ENCODE peak calls at places on chromosomes 16 and 17, in ten cellular contexts. P, N, R, A, Z, M, F, L, H and O are unnamed samples.

GRCh38 chr16:64590516-64590915 is 531.3 kb downstream of the CDH11 start:
- DNase-seq in L (no peak), H (peak), F (no peak), M (no peak), R (no peak), N (no peak), Z (no peak), P (no peak), A (no peak), O (peak)

GRCh38 chr17:61409301-61410099 is 9.9 kb downstream of the TBX2 start:
- DNase-seq in A (peak), N (no peak), P (peak), F (peak), Z (no peak), R (no peak), M (peak), H (peak), L (peak), O (no peak)

GRCh38 chr17:77383613-77384608 is 243.1 kb downstream of the SEC14L1 start:
- DNase-seq in R (no peak), A (peak), P (peak), Z (peak), L (peak), F (peak), N (no peak), M (no peak), H (no peak), O (no peak)

GRCh38 chr17:47742319-47743181 is 9.5 kb downstream of the TBX21 start:
- DNase-seq in A (no peak), H (no peak), F (no peak), N (no peak), L (no peak), Z (peak), R (no peak), M (no peak), P (no peak), O (no peak)

GRCh38 chr17:45096141-45096540 is 35.0 kb downstream of the NMT1 start:
- DNase-seq in Z (no peak), F (no peak), R (no peak), A (no peak), L (no peak), H (peak), N (no peak), P (no peak), M (no peak), O (peak)

GRCh38 chr16:305916-306315 is 23.0 kb downstream of the PDIA2 start:
- DNase-seq in R (no peak), Z (no peak), L (no peak), A (no peak), P (peak), H (no peak), M (no peak), N (no peak), F (peak), O (no peak)

GRCh38 chr17:73011016-73011486 is 81.4 kb downstream of the SLC39A11 start:
- DNase-seq in H (no peak), M (no peak), N (no peak), L (no peak), Z (no peak), F (no peak), P (no peak), A (no peak), R (no peak), O (no peak)

GRCh38 chr16:55898592-55898991 is 23.4 kb upstream of the CES5A start:
- DNase-seq in A (no peak), F (no peak), H (no peak), P (no peak), Z (no peak), M (no peak), L (no peak), R (no peak), N (no peak), O (no peak)

GRCh38 chr17:38333635-38334295 is 10.0 kb downstream of the GPR179 start:
- DNase-seq in N (no peak), A (peak), M (peak), P (no peak), F (no peak), H (peak), R (peak), L (no peak), Z (peak), O (no peak)

GRCh38 chr17:81885454-81885853 is 5.9 kb downstream of the ALYREF start:
- DNase-seq in H (no peak), Z (no peak), F (no peak), R (no peak), A (no peak), P (no peak), M (no peak), N (no peak), L (no peak), O (no peak)

GRCh38 chr17:82212331-82213250 is at the start of gene CCDC57:
- DNase-seq in A (peak), R (peak), M (peak), L (peak), N (peak), F (peak), Z (peak), P (peak), H (peak), O (no peak)

GRCh38 chr17:33024688-33025486 is 33.2 kb downstream of the SPACA3 start:
- DNase-seq in M (no peak), A (no peak), R (no peak), N (no peak), P (no peak), Z (no peak), F (no peak), L (no peak), H (no peak), O (no peak)

GRCh38 chr16:46688101-46688656 is 799 bp downstream of the VPS35 start:
- DNase-seq in F (peak), Z (no peak), A (peak), L (no peak), M (peak), H (no peak), N (no peak), R (peak), P (peak), O (peak)

GRCh38 chr17:58487589-58488427 is at the start of gene HSF5:
- DNase-seq in P (no peak), Z (no peak), A (peak), R (peak), M (no peak), H (no peak), L (no peak), N (no peak), F (no peak), O (no peak)

GRCh38 chr17:79249945-79250521 is 175.4 kb downstream of the ENGASE start:
- DNase-seq in F (no peak), M (no peak), A (no peak), H (no peak), N (no peak), L (no peak), P (no peak), Z (no peak), R (no peak), O (no peak)

GRCh38 chr17:79155701-79156100 is 81.1 kb downstream of the ENGASE start:
- DNase-seq in N (no peak), Z (no peak), L (no peak), M (no peak), P (no peak), F (no peak), R (no peak), A (no peak), H (no peak), O (no peak)

GRCh38 chr16:60682219-60682618 is 1354.0 kb downstream of the CDH8 start:
- DNase-seq in L (no peak), H (no peak), R (no peak), N (no peak), A (no peak), P (no peak), M (no peak), Z (no peak), F (no peak), O (no peak)

GRCh38 chr17:15919466-15919865 is 25.5 kb upstream of the ADORA2B start:
- DNase-seq in R (no peak), L (no peak), N (no peak), H (no peak), F (no peak), M (no peak), P (no peak), A (no peak), Z (no peak), O (no peak)